ENCODE peak calls at places on chromosomes 7 and 10, in nine cellular contexts. I, U, A, H, O, N, R, P and S are unnamed samples.

GRCh38 chr10:103504181-103504783 is 10.8 kb downstream of the NEURL1 start:
- DNase-seq in I (no peak), U (no peak), A (no peak), H (peak; percentile 96), O (peak; percentile 77), N (peak; percentile 52), R (peak; percentile 92), P (peak; percentile 70), S (peak; percentile 84)

GRCh38 chr7:140631006-140631405 is 9.6 kb downstream of the DENND2A start:
- DNase-seq in I (no peak), U (no peak), A (no peak), H (no peak), O (no peak), N (no peak), R (no peak), P (no peak), S (no peak)

GRCh38 chr7:157469181-157470016 is 132.6 kb downstream of the DNAJB6 start:
- DNase-seq in I (no peak), U (no peak), A (no peak), H (no peak), O (no peak), N (no peak), R (no peak), P (no peak), S (no peak)

GRCh38 chr10:74988055-74988773 is 123.2 kb upstream of the SAMD8 start:
- DNase-seq in I (no peak), U (no peak), A (no peak), H (no peak), O (no peak), N (no peak), R (no peak), P (no peak), S (no peak)

GRCh38 chr7:151440799-151441443 is 980 bp upstream of the CRYGN start:
- DNase-seq in I (no peak), U (no peak), A (no peak), H (peak; percentile 78), O (no peak), N (no peak), R (no peak), P (no peak), S (no peak)

GRCh38 chr10:110395350-110396283 is 90.9 kb upstream of the SMNDC1 start:
- DNase-seq in I (no peak), U (peak; percentile 77), A (no peak), H (no peak), O (peak; percentile 98), N (peak; percentile 66), R (peak; percentile 84), P (peak; percentile 86), S (no peak)

GRCh38 chr7:120591-120991 is 71.8 kb upstream of the FAM20C start:
- DNase-seq in I (no peak), U (no peak), A (peak; percentile 30), H (no peak), O (no peak), N (no peak), R (no peak), P (no peak), S (no peak)

GRCh38 chr7:83936056-83936703 is 258.4 kb downstream of the SEMA3A start:
- DNase-seq in I (peak; percentile 53), U (peak; percentile 91), A (peak; percentile 78), H (peak; percentile 76), O (peak; percentile 81), N (peak; percentile 13), R (peak; percentile 69), P (peak; percentile 53), S (peak; percentile 64)

GRCh38 chr10:35005868-35006267 is 84.3 kb downstream of the CUL2 start:
- DNase-seq in I (no peak), U (peak; percentile 39), A (no peak), H (peak; percentile 95), O (peak; percentile 80), N (no peak), R (peak; percentile 91), P (peak; percentile 81), S (peak; percentile 90)

GRCh38 chr7:117269895-117270294 is 53.0 kb downstream of the WNT2 start:
- DNase-seq in I (no peak), U (no peak), A (no peak), H (no peak), O (peak; percentile 32), N (no peak), R (no peak), P (no peak), S (no peak)

GRCh38 chr7:37495574-37496184 is 47.0 kb upstream of the ELMO1 start:
- DNase-seq in I (no peak), U (peak; percentile 45), A (peak; percentile 43), H (peak; percentile 58), O (peak; percentile 33), N (peak; percentile 22), R (peak; percentile 23), P (no peak), S (peak; percentile 59)

GRCh38 chr7:153370092-153370491 is 610.5 kb downstream of the ACTR3B start:
- DNase-seq in I (no peak), U (no peak), A (peak; percentile 43), H (peak; percentile 21), O (no peak), N (no peak), R (no peak), P (no peak), S (no peak)

GRCh38 chr10:82625497-82626151 is 750.6 kb downstream of the NRG3 start:
- DNase-seq in I (no peak), U (no peak), A (no peak), H (no peak), O (no peak), N (no peak), R (no peak), P (no peak), S (no peak)

GRCh38 chr10:75099952-75100763 is 11.3 kb upstream of the SAMD8 start:
- DNase-seq in I (no peak), U (peak; percentile 71), A (peak; percentile 91), H (peak; percentile 78), O (peak; percentile 67), N (peak; percentile 79), R (peak; percentile 66), P (peak; percentile 27), S (peak; percentile 77)

GRCh38 chr10:123999261-123999660 is 94.1 kb downstream of the CHST15 start:
- DNase-seq in I (no peak), U (no peak), A (no peak), H (no peak), O (no peak), N (no peak), R (no peak), P (no peak), S (no peak)